ENCODE peak calls at places on chromosomes 16 and 17, in six cellular contexts. M is stimulated activated naive CD8-positive, alpha-beta T cell treated with anti-CD3 and anti-CD28 coated beads, Interleukin-15, Interleukin-2, amounts not matched to agents 100 U/mL and 50 U/mL, for 24 hours; E is NCI-H1436; V is NCI-H1092 treated with DMSO at 0.1 percent for 48 hours; T is smooth muscle cell of the brain vasculature; B is HepG2. R is an unnamed sample.

GRCh38 chr16:64864232-64864803 is 257.5 kb downstream of the CDH11 start:
- DNase-seq in M (no peak), E (no peak), V (no peak), T (peak), B (no peak), R (no peak)

GRCh38 chr16:66296591-66296990 is 69.9 kb upstream of the CDH5 start:
- DNase-seq in M (no peak), E (no peak), V (no peak), T (no peak), B (no peak), R (no peak)

GRCh38 chr17:19343671-19344151 is 18.8 kb downstream of the B9D1 start:
- DNase-seq in M (no peak), E (no peak), V (no peak), T (no peak), B (no peak), R (no peak)

GRCh38 chr16:53456625-53457024 is 22.4 kb downstream of the RBL2 start:
- DNase-seq in M (no peak), E (no peak), V (no peak), T (no peak), B (no peak), R (no peak)

GRCh38 chr16:89619880-89620279 is 6.4 kb downstream of the DPEP1 start:
- DNase-seq in M (no peak), E (no peak), V (no peak), T (no peak), B (no peak), R (no peak)

GRCh38 chr17:42667088-42667951 is 8.2 kb downstream of the TUBG2 start:
- DNase-seq in M (no peak), E (no peak), V (no peak), T (no peak), B (peak), R (no peak)

GRCh38 chr17:41967141-41967920 is 736 bp downstream of the CNP start:
- DNase-seq in M (peak), E (peak), V (peak), T (no peak), B (peak), R (peak)

GRCh38 chr16:47774661-47775060 is 313.5 kb downstream of the PHKB start:
- DNase-seq in M (no peak), E (no peak), V (no peak), T (no peak), B (peak), R (no peak)

GRCh38 chr17:13385481-13385907 is 216.2 kb downstream of the HS3ST3A1 start:
- DNase-seq in M (no peak), E (no peak), V (no peak), T (no peak), B (no peak), R (no peak)

GRCh38 chr16:31089199-31089598 is 456 bp upstream of the PRSS53 start:
- DNase-seq in M (no peak), E (no peak), V (no peak), T (no peak), B (no peak), R (no peak)

GRCh38 chr17:82051776-82052637 is at the start of the genes GPS1 and RFNG:
- DNase-seq in M (peak), E (peak), V (peak), T (no peak), B (peak), R (peak)

GRCh38 chr16:2843526-2843925 is 13.4 kb downstream of the ZG16B start:
- DNase-seq in M (no peak), E (no peak), V (no peak), T (no peak), B (no peak), R (no peak)

GRCh38 chr17:79739148-79740062 is 8.7 kb downstream of the ENPP7 start:
- DNase-seq in M (no peak), E (no peak), V (no peak), T (no peak), B (peak), R (no peak)

GRCh38 chr17:297758-298157 is 54.8 kb downstream of the RPH3AL start:
- DNase-seq in M (no peak), E (no peak), V (no peak), T (no peak), B (no peak), R (no peak)

GRCh38 chr16:66619036-66619435 is 14.5 kb downstream of the CMTM3 start:
- DNase-seq in M (no peak), E (no peak), V (no peak), T (no peak), B (no peak), R (no peak)

GRCh38 chr17:34582901-34583245 is 3.5 kb downstream of the TMEM132E start:
- DNase-seq in M (no peak), E (no peak), V (no peak), T (no peak), B (no peak), R (no peak)

GRCh38 chr17:77375917-77376651 is 235.3 kb downstream of the SEC14L1 start:
- DNase-seq in M (peak), E (no peak), V (no peak), T (no peak), B (no peak), R (no peak)

GRCh38 chr17:17778308-17779014 is 58.3 kb downstream of the SREBF1 start:
- DNase-seq in M (no peak), E (no peak), V (no peak), T (peak), B (no peak), R (no peak)

GRCh38 chr16:90026135-90026534 is 6.9 kb upstream of the DBNDD1 start:
- DNase-seq in M (no peak), E (no peak), V (no peak), T (no peak), B (no peak), R (no peak)

GRCh38 chr16:30949655-30950515 is 1.0 kb downstream of the ORAI3 start:
- DNase-seq in M (peak), E (no peak), V (no peak), T (no peak), B (peak), R (peak)

GRCh38 chr16:68197250-68197649 is 38.7 kb downstream of the ESRP2 start:
- DNase-seq in M (no peak), E (no peak), V (no peak), T (no peak), B (no peak), R (no peak)